ENCODE peak calls at places on chromosomes 7 and 10, in seven cellular contexts. V is Kasumi-1; W is naive thymus-derived CD8-positive, alpha-beta T cell; D is H7; R is cardiac muscle cell; Y is NCI-H2029; B is EH. P is an unnamed sample.

GRCh38 chr10:91590904-91591791 is 41.7 kb downstream of the PPP1R3C start:
- DNase-seq in Y (no peak), W (no peak), B (peak; percentile 90), V (no peak), R (peak; percentile 64), D (no peak), P (no peak)

GRCh38 chr7:122887198-122887597 is 938 bp upstream of the CADPS2 start:
- DNase-seq in Y (no peak), D (peak; percentile 48), W (no peak), B (peak; percentile 63), R (peak; percentile 77), V (peak; percentile 55), P (no peak)

GRCh38 chr7:55548295-55548731 is 24.0 kb downstream of the VOPP1 start:
- DNase-seq in V (no peak), D (no peak), Y (no peak), W (no peak), R (no peak), B (no peak), P (no peak)

GRCh38 chr10:99172130-99172738 is 63.4 kb downstream of the HPSE2 start:
- DNase-seq in V (peak; percentile 29), R (peak; percentile 78), D (peak; percentile 69), W (no peak), Y (no peak), B (peak; percentile 59), P (no peak)

GRCh38 chr7:102467581-102468415 is 3.0 kb downstream of the LRWD1 start:
- DNase-seq in R (no peak), W (peak; percentile 60), V (no peak), B (no peak), Y (no peak), D (no peak), P (no peak)

GRCh38 chr7:16235152-16235526 is 186.2 kb downstream of the CRPPA start:
- DNase-seq in R (no peak), V (no peak), Y (no peak), D (no peak), W (no peak), B (no peak), P (no peak)

GRCh38 chr7:127353897-127354296 is 38.6 kb downstream of the ZNF800 start:
- DNase-seq in D (no peak), V (no peak), B (no peak), R (no peak), Y (no peak), W (no peak), P (no peak)

GRCh38 chr10:131915484-131915883 is 14.7 kb downstream of the PPP2R2D start:
- DNase-seq in W (no peak), V (no peak), D (no peak), B (no peak), R (no peak), Y (no peak), P (no peak)

GRCh38 chr7:26490631-26491624 is 199.3 kb downstream of the SNX10 start:
- DNase-seq in Y (no peak), V (no peak), D (no peak), W (no peak), B (no peak), R (no peak), P (no peak)

GRCh38 chr7:50555594-50556140 is 9.5 kb downstream of the DDC start:
- DNase-seq in W (no peak), R (no peak), V (no peak), B (no peak), Y (no peak), D (no peak), P (no peak)

GRCh38 chr7:27111753-27112277 is 9.3 kb upstream of the HOXA2 start:
- DNase-seq in D (no peak), W (no peak), V (no peak), B (no peak), R (no peak), Y (no peak), P (no peak)

GRCh38 chr10:124911124-124912051 is 30.5 kb upstream of the ZRANB1 start:
- DNase-seq in Y (no peak), D (no peak), W (no peak), V (peak; percentile 61), R (no peak), B (peak; percentile 82), P (no peak)

GRCh38 chr7:47573758-47574472 is 8.0 kb downstream of the TNS3 start:
- DNase-seq in B (peak; percentile 98), D (no peak), W (no peak), R (no peak), V (no peak), Y (no peak), P (no peak)

GRCh38 chr7:142866361-142867096 is 11.7 kb downstream of the EPHB6 start:
- DNase-seq in W (peak; percentile 63), Y (peak; percentile 2), D (peak; percentile 93), V (peak; percentile 25), B (peak; percentile 22), R (peak; percentile 57), P (no peak)

GRCh38 chr10:77037735-77038411 is 599.7 kb downstream of the KCNMA1 start:
- DNase-seq in Y (no peak), D (peak; percentile 13), V (no peak), B (no peak), R (no peak), W (no peak), P (no peak)

P was measured in germinal center.